ENCODE peak calls at places on chromosome 12, in four cellular contexts. D, R, V and G are unnamed samples.

GRCh38 chr12:124851344-124851743 is 12.3 kb downstream of the SCARB1 start:
- DNase-seq in V (no peak), D (no peak), R (no peak), G (no peak)

GRCh38 chr12:43099691-43100163 is 452.3 kb downstream of the ADAMTS20 start:
- DNase-seq in D (peak; percentile 16), R (no peak), V (no peak), G (no peak)

GRCh38 chr12:113202300-113203075 is 17.0 kb downstream of the RITA1 start:
- DNase-seq in V (no peak), R (no peak), D (no peak), G (no peak)

GRCh38 chr12:3366451-3367155 is 124.4 kb upstream of the PRMT8 start:
- DNase-seq in V (no peak), D (no peak), R (no peak), G (no peak)

GRCh38 chr12:77925536-77926108 is 94.9 kb downstream of the NAV3 start:
- DNase-seq in V (peak; percentile 95), D (peak; percentile 99), R (peak; percentile 60), G (peak; percentile 19)

GRCh38 chr12:117344716-117345115 is 16.7 kb downstream of the NOS1 start:
- DNase-seq in D (no peak), V (no peak), R (no peak), G (no peak)

GRCh38 chr12:108033091-108033490 is 96.0 kb upstream of the WSCD2 start:
- DNase-seq in R (no peak), D (no peak), V (no peak), G (no peak)

GRCh38 chr12:62434504-62435336 is 31.9 kb upstream of the MON2 start:
- DNase-seq in R (peak; percentile 3), D (no peak), V (no peak), G (no peak)

GRCh38 chr12:62537544-62537943 is 70.9 kb downstream of the MON2 start:
- DNase-seq in R (peak; percentile 54), D (peak; percentile 95), V (peak; percentile 97), G (no peak)

GRCh38 chr12:49232940-49233841 is 31.7 kb upstream of the TUBA1C start:
- DNase-seq in V (no peak), D (peak; percentile 53), R (peak; percentile 72), G (peak; percentile 21)

GRCh38 chr12:51851408-51852097 is 3.0 kb upstream of the FIGNL2 start:
- DNase-seq in D (no peak), R (no peak), V (no peak), G (no peak)

GRCh38 chr12:47356129-47356622 is 276.4 kb upstream of the AMIGO2 start:
- DNase-seq in D (no peak), R (no peak), V (peak; percentile 45), G (no peak)

GRCh38 chr12:77231548-77231947 is 166.2 kb upstream of the E2F7 start:
- DNase-seq in R (peak; percentile 74), D (peak; percentile 24), V (peak; percentile 98), G (no peak)

GRCh38 chr12:108832730-108833354 is 24.5 kb downstream of the SSH1 start:
- DNase-seq in V (peak; percentile 97), R (peak; percentile 70), D (peak; percentile 96), G (no peak)

GRCh38 chr12:47801904-47802246 is 17.8 kb downstream of the HDAC7 start:
- DNase-seq in D (no peak), V (no peak), R (no peak), G (no peak)

GRCh38 chr12:8018666-8019581 is 13.6 kb upstream of the FOXJ2 start:
- DNase-seq in R (peak; percentile 24), D (no peak), V (no peak), G (no peak)

GRCh38 chr12:70645494-70646317 is 8.5 kb upstream of the PTPRB start:
- DNase-seq in V (peak; percentile 94), R (peak; percentile 75), D (peak; percentile 93), G (no peak)

GRCh38 chr12:112979281-112979680 is 962 bp downstream of the OAS2 start:
- DNase-seq in V (no peak), R (no peak), D (no peak), G (no peak)

GRCh38 chr12:103680591-103681065 is 93.6 kb downstream of the STAB2 start:
- DNase-seq in R (peak; percentile 16), D (no peak), V (peak; percentile 95), G (no peak)

GRCh38 chr12:110001596-110001995 is 2.4 kb downstream of the ANKRD13A start:
- DNase-seq in V (peak; percentile 69), D (no peak), R (peak; percentile 71), G (no peak)

GRCh38 chr12:124075836-124076235 is 102.8 kb downstream of the ZNF664 start:
- DNase-seq in R (no peak), D (no peak), V (no peak), G (no peak)

GRCh38 chr12:6323340-6323994 is 13.0 kb downstream of the PLEKHG6 start:
- DNase-seq in R (peak; percentile 86), V (peak; percentile 97), D (peak; percentile 95), G (peak; percentile 78)

GRCh38 chr12:89657090-89657489 is 51.5 kb downstream of the ATP2B1 start:
- DNase-seq in D (no peak), R (no peak), V (no peak), G (no peak)

GRCh38 chr12:56332512-56333196 is 1.1 kb downstream of the PAN2 start:
- DNase-seq in D (no peak), R (no peak), V (no peak), G (no peak)